ENCODE peak calls at places on chromosome 2, in nine cellular contexts. A is stimulated activated CD4-positive, alpha-beta T cell treated with anti-CD3 and anti-CD28 coated beads, Interleukin-2, amount 100 ng/mL, for 48 hours; R is left cardiac atrium; C is ovary; W is ascending aorta; V is tibial nerve; G is RWPE1; S is left kidney; O is D341Med. B is an unnamed sample.

GRCh38 chr2:154447727-154448418 is 250.6 kb upstream of the KCNJ3 start:
- DNase-seq in G (no peak), V (no peak), W (no peak), S (no peak), A (no peak), O (no peak), C (no peak), R (no peak), B (no peak)

GRCh38 chr2:237712477-237713377 is 85.3 kb downstream of the LRRFIP1 start:
- DNase-seq in C (no peak), W (no peak), S (peak), V (no peak), R (no peak), A (no peak), O (no peak), G (no peak), B (no peak)

GRCh38 chr2:216710531-216711282 is 15.4 kb upstream of the IGFBP5 start:
- DNase-seq in C (peak), W (no peak), A (no peak), V (peak), G (no peak), S (peak), R (no peak), O (no peak), B (no peak)

GRCh38 chr2:160570386-160570785 is 76.8 kb upstream of the RBMS1 start:
- DNase-seq in A (no peak), R (no peak), S (no peak), C (no peak), O (no peak), W (no peak), G (no peak), V (no peak), B (no peak)

GRCh38 chr2:27496357-27497287 is at the start of gene GCKR:
- DNase-seq in R (peak), A (no peak), S (no peak), G (no peak), W (no peak), V (no peak), C (no peak), O (no peak), B (peak)

GRCh38 chr2:176961759-176962158 is 250.8 kb upstream of the HNRNPA3 start:
- DNase-seq in O (no peak), W (no peak), V (no peak), G (no peak), S (no peak), A (no peak), R (no peak), C (no peak), B (no peak)

GRCh38 chr2:218392891-218393462 is 6.7 kb upstream of the CTDSP1 start:
- DNase-seq in R (no peak), C (no peak), G (no peak), W (no peak), S (peak), V (no peak), O (peak), A (no peak), B (no peak)

GRCh38 chr2:23711979-23712755 is 214.8 kb downstream of the ATAD2B start:
- DNase-seq in A (no peak), R (no peak), G (no peak), O (no peak), C (peak), S (peak), V (no peak), W (no peak), B (no peak)

GRCh38 chr2:78977661-78978145 is 47.8 kb upstream of the REG3G start:
- DNase-seq in O (no peak), S (no peak), A (no peak), V (no peak), G (no peak), C (no peak), W (no peak), R (no peak), B (no peak)

GRCh38 chr2:226118471-226119429 is 680.9 kb downstream of the IRS1 start:
- DNase-seq in G (peak), C (no peak), R (peak), A (no peak), V (peak), S (no peak), O (no peak), W (no peak), B (peak)

GRCh38 chr2:209762564-209762963 is 9.1 kb upstream of the UNC80 start:
- DNase-seq in G (peak), R (no peak), W (no peak), S (no peak), A (no peak), V (no peak), O (no peak), C (no peak), B (no peak)

GRCh38 chr2:177535000-177535399 is 142.4 kb downstream of the AGPS start:
- DNase-seq in A (no peak), C (no peak), V (no peak), W (no peak), G (no peak), R (no peak), O (no peak), S (no peak), B (no peak)

GRCh38 chr2:2763351-2763997 is 432.4 kb upstream of the MYT1L start:
- DNase-seq in V (no peak), W (no peak), G (peak), R (no peak), S (peak), C (no peak), O (no peak), A (no peak), B (no peak)